ENCODE peak calls at places on chromosomes 13 and 19, in four cellular contexts. E is heart right ventricle; S is prostate gland; U is CD8-positive, alpha-beta T cell. R is an unnamed sample.
A peak's percentile ranks its signal among the peaks of the same experiment; 100 is the strongest.

GRCh38 chr19:45443462-45444317 is 20.0 kb upstream of the ERCC1 start:
- DNase-seq in E (peak; percentile 97), S (peak; percentile 98), U (peak; percentile 23), R (peak; percentile 68)

GRCh38 chr19:44775676-44776240 is 1.9 kb upstream of the CBLC start:
- DNase-seq in E (no peak), S (no peak), U (no peak), R (no peak)

GRCh38 chr13:107121793-107122192 is 553.9 kb upstream of the ARGLU1 start:
- DNase-seq in E (no peak), S (no peak), U (no peak), R (no peak)

GRCh38 chr13:19959831-19960672 is 1.5 kb downstream of the ZMYM2 start:
- DNase-seq in E (peak; percentile 85), S (peak; percentile 87), U (peak; percentile 72), R (peak; percentile 80)

GRCh38 chr19:5045956-5046338 is 77.0 kb downstream of the KDM4B start:
- DNase-seq in E (no peak), S (no peak), U (no peak), R (no peak)

GRCh38 chr19:13150919-13151604 is 851 bp downstream of the IER2 start:
- DNase-seq in E (peak; percentile 53), S (peak; percentile 28), U (no peak), R (peak; percentile 45)

GRCh38 chr13:73708393-73708985 is 425.7 kb downstream of the KLF12 start:
- DNase-seq in E (peak; percentile 38), S (peak; percentile 44), U (peak; percentile 9), R (peak; percentile 17)

GRCh38 chr13:79716191-79716590 is 235.2 kb downstream of the NDFIP2 start:
- DNase-seq in E (no peak), S (no peak), U (no peak), R (no peak)

GRCh38 chr13:101455863-101456262 is 3.4 kb downstream of the ITGBL1 start:
- DNase-seq in E (no peak), S (no peak), U (no peak), R (no peak)

GRCh38 chr13:46361535-46361934 is 25.5 kb downstream of the RUBCNL start:
- DNase-seq in E (no peak), S (no peak), U (no peak), R (no peak)

GRCh38 chr19:3507371-3508120 is 1.4 kb downstream of the FZR1 start:
- DNase-seq in E (no peak), S (peak; percentile 22), U (no peak), R (no peak)

GRCh38 chr13:38630780-38631179 is 56.1 kb upstream of the FREM2 start:
- DNase-seq in E (no peak), S (no peak), U (no peak), R (no peak)

GRCh38 chr19:31562916-31563626 is 213.8 kb upstream of the TSHZ3 start:
- DNase-seq in E (no peak), S (no peak), U (no peak), R (no peak)
- H3K4me3 ChIP-seq in E (no peak overlapping the region), S (no peak overlapping the region), U (no peak overlapping the region), R (no peak overlapping the region)

GRCh38 chr19:14434543-14435319 is 1.6 kb downstream of the PKN1 start:
- DNase-seq in E (peak; percentile 78), S (no peak), U (no peak), R (no peak)

GRCh38 chr19:14439014-14439413 is 5.9 kb downstream of the PKN1 start:
- DNase-seq in E (no peak), S (no peak), U (no peak), R (no peak)

GRCh38 chr19:14435320-14436050 is 2.4 kb downstream of the PKN1 start:
- DNase-seq in E (no peak), S (no peak), U (no peak), R (no peak)

GRCh38 chr19:14440049-14440448 is 6.9 kb downstream of the PKN1 start:
- DNase-seq in E (peak; percentile 72), S (no peak), U (peak; percentile 55), R (peak; percentile 79)

DNA sequence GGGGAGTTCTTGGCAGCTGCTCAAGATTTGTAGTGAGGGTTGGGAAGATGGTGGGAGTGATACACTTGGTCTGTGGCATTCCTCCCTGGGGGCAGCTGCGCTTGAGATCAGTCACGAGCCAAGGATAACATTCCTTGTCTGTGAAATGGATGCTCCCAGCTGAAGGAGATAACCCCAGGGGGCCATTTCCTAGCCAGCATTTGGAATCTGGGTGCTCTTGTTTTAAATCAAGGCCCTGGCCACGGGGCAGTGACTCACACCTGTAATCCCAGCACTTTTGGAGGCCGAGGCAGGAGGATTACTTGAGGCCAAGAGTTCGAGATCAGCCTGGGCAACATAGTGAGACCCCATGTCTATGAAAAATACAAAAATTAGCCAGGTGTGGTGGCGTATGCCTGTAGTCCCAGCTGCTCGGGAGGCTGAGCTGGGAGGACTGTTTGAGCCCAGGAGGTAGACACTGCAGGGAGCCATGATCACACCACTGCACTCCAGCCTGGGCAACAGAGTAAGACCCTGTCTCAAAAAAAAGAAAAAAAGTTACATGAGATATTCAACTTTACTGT is 4.6 kb downstream of the PKN1 start:
- DNase-seq in E (no peak), S (no peak), U (no peak), R (no peak)
- H3K4me3 ChIP-seq in E (no peak overlapping the region), S (no peak overlapping the region), U (no peak overlapping the region), R (no peak overlapping the region)

DNA sequence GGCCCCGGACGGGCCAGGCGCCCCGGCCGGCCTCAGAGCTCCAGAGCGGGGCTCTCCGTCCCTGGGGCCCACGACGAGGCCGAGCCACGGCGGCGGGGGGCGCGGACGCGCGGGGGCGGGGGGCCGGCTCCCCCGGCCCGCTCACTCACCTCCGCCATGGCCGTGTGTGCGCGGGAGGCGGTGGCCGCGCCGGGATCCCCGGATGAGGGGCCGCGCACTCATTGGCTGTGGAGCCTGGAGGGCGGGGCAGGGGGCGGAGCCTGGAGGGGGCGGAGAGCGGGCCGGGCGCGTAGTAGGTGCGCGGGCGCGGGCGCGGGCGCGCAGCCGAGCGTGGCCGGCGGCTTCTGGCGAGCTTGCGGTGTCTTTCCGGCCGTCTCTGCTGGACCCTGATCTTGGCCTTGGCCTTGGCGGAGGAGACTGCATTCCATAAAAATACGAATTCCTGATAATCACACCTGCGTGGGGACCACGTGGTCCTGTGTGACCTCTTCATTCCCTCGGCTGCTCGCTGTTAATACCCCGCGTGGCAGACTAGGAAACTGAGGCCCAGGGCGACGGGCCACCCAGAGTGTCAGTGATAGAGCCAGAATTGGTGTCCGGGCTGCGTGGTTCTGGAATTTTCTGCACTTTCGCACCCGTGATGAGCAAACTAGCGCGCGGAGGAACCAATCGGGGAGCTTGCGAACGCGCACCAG is at the start of gene MIER2:
- DNase-seq in E (peak; percentile 82), S (peak; percentile 74), U (peak; percentile 84), R (peak; percentile 87)
- H3K4me3 ChIP-seq in E (peak within 1 kb of the TSS; percentile 82), S (peak within 1 kb of the TSS; percentile 96), U (peak within 1 kb of the TSS; percentile 69), R (peak within 1 kb of the TSS; percentile 64)

GRCh38 chr19:40775632-40776022 is 306 bp downstream of the MIA start:
- DNase-seq in E (no peak), S (no peak), U (no peak), R (no peak)
- H3K4me3 ChIP-seq in E (no peak overlapping the region), S (no peak overlapping the region), U (no peak overlapping the region), R (no peak overlapping the region)

GRCh38 chr13:30450066-30450465 is 15.7 kb downstream of the HMGB1 start:
- DNase-seq in E (no peak), S (no peak), U (no peak), R (no peak)
- H3K4me3 ChIP-seq in E (no peak overlapping the region), S (no peak overlapping the region), U (no peak overlapping the region), R (no peak overlapping the region)

DNA sequence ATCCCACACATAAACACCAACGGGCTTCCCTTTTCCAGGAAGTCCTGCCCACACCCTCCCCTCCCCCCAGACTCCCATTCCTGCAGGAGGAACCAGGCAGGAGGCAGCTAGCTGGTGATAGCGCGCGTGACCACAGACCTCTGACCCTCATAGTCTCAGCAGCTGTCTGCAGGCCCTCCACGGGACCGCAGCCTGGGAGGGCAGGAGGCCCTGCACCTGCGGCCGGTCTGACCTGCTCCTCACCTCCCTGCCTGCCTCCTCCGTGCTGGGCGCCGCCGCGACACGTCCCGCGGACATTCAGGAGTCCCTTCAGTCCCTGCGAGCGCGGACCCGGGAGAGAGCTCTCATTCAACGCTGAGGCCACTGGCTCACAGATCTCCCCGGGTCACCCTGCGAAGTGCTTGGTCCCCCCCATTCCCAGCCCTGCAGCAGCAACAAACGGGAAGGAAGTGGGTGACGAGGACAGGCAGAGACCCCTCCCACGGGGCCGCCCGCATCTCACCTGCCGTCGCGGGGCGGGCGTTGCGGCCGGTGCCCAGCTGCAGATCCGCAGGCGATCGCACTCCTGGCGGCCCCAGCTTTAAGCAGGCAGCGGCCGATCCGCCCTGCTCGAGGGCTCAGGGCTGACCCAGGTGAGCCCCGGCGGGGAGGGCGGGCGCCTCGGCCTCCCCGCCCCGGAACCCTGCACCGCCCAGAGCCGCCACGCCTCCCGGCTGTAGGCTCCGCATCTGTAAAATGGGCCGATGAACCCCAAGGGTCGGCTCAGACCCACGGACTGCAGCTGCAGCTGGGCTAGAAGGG is 1.1 kb upstream of the ACP5 start:
- DNase-seq in E (peak; percentile 54), S (peak; percentile 39), U (no peak), R (peak; percentile 78)
- H3K4me3 ChIP-seq in E (peak overlapping the region; percentile 40), S (peak overlapping the region; percentile 30), U (peak overlapping the region; percentile 65), R (peak overlapping the region; percentile 65)

GRCh38 chr19:39399684-39400465 is 6.8 kb upstream of the ZFP36 start:
- DNase-seq in E (no peak), S (no peak), U (no peak), R (no peak)

GRCh38 chr19:39402417-39403297 is 4.0 kb upstream of the ZFP36 start:
- DNase-seq in E (peak; percentile 97), S (peak; percentile 93), U (peak; percentile 65), R (peak; percentile 91)

GRCh38 chr19:39403331-39404312 is 3.0 kb upstream of the ZFP36 start:
- DNase-seq in E (peak; percentile 99), S (peak; percentile 99), U (peak; percentile 94), R (peak; percentile 92)

GRCh38 chr19:39401549-39402416 is 4.9 kb upstream of the ZFP36 start:
- DNase-seq in E (peak; percentile 50), S (peak; percentile 33), U (peak; percentile 78), R (peak; percentile 75)

GRCh38 chr19:39400997-39401548 is 5.6 kb upstream of the ZFP36 start:
- DNase-seq in E (no peak), S (no peak), U (peak; percentile 26), R (no peak)
- H3K4me3 ChIP-seq in E (no peak overlapping the region), S (no peak overlapping the region), U (no peak overlapping the region), R (no peak overlapping the region)

R was measured in GM06990.